ENCODE peak calls at places on chromosomes 11 and 22, in six cellular contexts. H, R, Y, S, Q and D are unnamed samples.

GRCh38 chr11:45102810-45103621 is 43.4 kb upstream of the PRDM11 start:
- DNase-seq in Y (peak; percentile 83), Q (peak; percentile 66), R (peak; percentile 87), H (no peak), S (peak; percentile 47), D (peak; percentile 66)

GRCh38 chr11:134355136-134355535 is 23.3 kb downstream of the GLB1L2 start:
- DNase-seq in S (no peak), R (no peak), Q (no peak), Y (no peak), H (no peak), D (no peak)

GRCh38 chr11:70603756-70604211 is 205.5 kb downstream of the CTTN start:
- DNase-seq in H (no peak), Q (no peak), S (no peak), R (no peak), Y (no peak), D (no peak)

GRCh38 chr22:28442264-28442950 is 237.2 kb downstream of the TTC28 start:
- DNase-seq in Y (peak; percentile 80), R (peak; percentile 92), Q (peak; percentile 63), S (no peak), H (peak; percentile 31), D (peak; percentile 70)

GRCh38 chr22:33781396-33781795 is 138.9 kb downstream of the LARGE1 start:
- DNase-seq in Y (no peak), Q (no peak), S (no peak), R (peak; percentile 78), H (peak; percentile 31), D (no peak)

GRCh38 chr11:13338437-13339069 is 61.0 kb downstream of the BMAL1 start:
- DNase-seq in H (no peak), R (peak; percentile 73), Y (peak; percentile 65), Q (no peak), S (no peak), D (no peak)

GRCh38 chr11:70247710-70248072 is 22.8 kb upstream of the PPFIA1 start:
- DNase-seq in H (no peak), Y (no peak), Q (no peak), S (no peak), R (peak; percentile 24), D (no peak)

GRCh38 chr22:36339171-36340065 is 48.3 kb downstream of the MYH9 start:
- DNase-seq in H (peak; percentile 89), S (no peak), Q (no peak), Y (no peak), R (peak; percentile 70), D (no peak)

GRCh38 chr11:19728436-19728835 is 15.8 kb downstream of the NAV2 start:
- DNase-seq in H (peak; percentile 53), R (no peak), Q (no peak), Y (no peak), S (no peak), D (no peak)

GRCh38 chr11:131544591-131544990 is 174.2 kb downstream of the NTM start:
- DNase-seq in H (no peak), S (no peak), Y (no peak), R (no peak), Q (no peak), D (peak; percentile 21)

GRCh38 chr11:73762732-73763131 is 1.9 kb upstream of the RAB6A start:
- DNase-seq in R (no peak), Y (no peak), H (no peak), S (no peak), Q (no peak), D (no peak)

GRCh38 chr11:66235141-66235540 is 33.3 kb upstream of the RAB1B start:
- DNase-seq in H (no peak), S (no peak), R (no peak), Q (no peak), Y (no peak), D (no peak)

GRCh38 chr11:86211619-86212018 is 32.9 kb upstream of the EED start:
- DNase-seq in Y (no peak), R (no peak), Q (no peak), S (no peak), H (no peak), D (no peak)

GRCh38 chr11:69280994-69281393 is 13.0 kb upstream of the MYEOV start:
- DNase-seq in H (peak; percentile 85), S (no peak), Q (no peak), R (peak; percentile 92), Y (peak; percentile 86), D (no peak)

GRCh38 chr11:105720096-105720495 is 110.2 kb downstream of the GRIA4 start:
- DNase-seq in S (peak; percentile 61), H (no peak), Q (no peak), R (no peak), Y (no peak), D (no peak)

GRCh38 chr22:26902401-26903029 is 245.1 kb downstream of the MIAT start:
- DNase-seq in H (no peak), Q (no peak), S (no peak), R (no peak), Y (no peak), D (no peak)

GRCh38 chr11:11992257-11992690 is 16.2 kb downstream of the DKK3 start:
- DNase-seq in R (peak; percentile 38), Y (no peak), S (no peak), H (no peak), Q (no peak), D (no peak)

GRCh38 chr22:44389181-44389580 is 76.4 kb upstream of the SHISAL1 start:
- DNase-seq in Q (no peak), H (no peak), R (no peak), Y (no peak), S (peak; percentile 0), D (no peak)

GRCh38 chr22:37419916-37420655 is 7.2 kb downstream of the ELFN2 start:
- DNase-seq in S (no peak), Q (no peak), R (no peak), H (no peak), Y (no peak), D (no peak)

GRCh38 chr11:2304156-2305139 is 2.6 kb downstream of the TSPAN32 start:
- DNase-seq in Y (no peak), R (no peak), Q (no peak), H (no peak), S (no peak), D (no peak)

GRCh38 chr22:42932857-42933782 is 76.0 kb upstream of the ARFGAP3 start:
- DNase-seq in Q (peak; percentile 73), Y (no peak), S (no peak), H (no peak), R (no peak), D (no peak)